ENCODE peak calls at places on chromosomes 16 and 17, in six cellular contexts. G is upper lobe of right lung; F is A673; O is endodermal cell; D is mammary epithelial cell; E is CD8-positive, alpha-beta T cell. L is an unnamed sample. For H3K9me3 and H3K36me3, the result is how much of the 10 kb centered on the place peaks cover.

GRCh38 chr17:79078476-79079190 is 4.0 kb downstream of the ENGASE start:
- DNase-seq in G (peak), E (no peak), O (peak), D (no peak), F (no peak), L (peak)

GRCh38 chr16:16982614-16983013 is 488.1 kb downstream of the XYLT1 start:
- DNase-seq in E (no peak), D (no peak), F (no peak), G (no peak), O (no peak), L (no peak)

GRCh38 chr16:11409398-11409797 is 64.1 kb downstream of the RMI2 start:
- DNase-seq in E (no peak), G (no peak), O (no peak), F (peak), D (no peak), L (no peak)

GRCh38 chr17:17739388-17740066 is 58.3 kb downstream of the RAI1 start:
- DNase-seq in F (peak), E (no peak), G (no peak), O (no peak), D (peak), L (no peak)

GRCh38 chr16:14289692-14290340 is 218.7 kb downstream of the MRTFB start:
- DNase-seq in F (peak), O (peak), E (no peak), G (no peak), D (no peak), L (no peak)

GRCh38 chr16:49436181-49436580 is 62.6 kb downstream of the C16orf78 start:
- DNase-seq in E (no peak), F (no peak), G (no peak), D (no peak), O (no peak), L (no peak)

GRCh38 chr17:18102640-18103039 is 5.9 kb upstream of the MYO15A start:
- DNase-seq in D (no peak), O (no peak), G (no peak), F (no peak), E (no peak), L (no peak)

GRCh38 chr17:82937411-82938371 is 97.9 kb upstream of the ZNF750 start:
- DNase-seq in F (no peak), O (no peak), G (peak), D (no peak), E (no peak), L (peak)

GRCh38 chr16:48335961-48336360 is 49.3 kb downstream of the SIAH1 start:
- DNase-seq in F (no peak), O (no peak), D (no peak), E (no peak), G (no peak), L (no peak)

GRCh38 chr17:63966646-63967265 is 6.0 kb downstream of the SCN4A start:
- DNase-seq in F (no peak), E (no peak), G (no peak), D (no peak), O (no peak), L (no peak)

DNA sequence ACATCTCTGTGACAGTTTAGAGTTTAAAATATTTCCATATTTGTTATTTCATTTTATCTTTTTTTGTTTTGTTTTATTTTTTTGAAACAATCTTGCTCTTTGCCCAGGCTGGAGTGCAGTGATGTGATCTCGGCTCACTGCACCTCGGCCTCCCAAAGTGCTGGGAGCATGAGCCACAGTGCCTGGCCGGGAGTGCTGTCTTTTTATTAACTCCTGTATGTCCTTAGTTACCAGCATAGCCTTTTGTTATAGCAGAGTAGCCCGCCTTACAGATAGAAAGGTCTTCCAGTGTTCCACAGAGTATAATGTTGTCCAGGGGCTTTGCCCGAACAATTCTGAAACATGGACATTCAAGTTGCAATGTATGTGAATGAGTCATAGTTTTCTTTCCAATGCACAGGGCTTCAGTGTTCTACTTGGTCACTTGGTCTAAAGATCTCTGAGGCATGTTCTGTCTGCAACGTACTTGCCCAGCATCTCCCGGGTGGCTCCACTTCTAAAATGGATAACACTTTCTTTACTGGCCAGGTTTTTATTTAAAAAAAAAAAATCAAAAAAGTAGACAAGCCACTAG is 125.6 kb downstream of the KCNJ18 start:
- DNase-seq in G (no peak), O (no peak), F (no peak), E (no peak), D (no peak), L (no peak)
- H3K9me3 ChIP-seq in G (under half), O (half or more), F (half or more), E (under half), D (under half), L (under half)

DNA sequence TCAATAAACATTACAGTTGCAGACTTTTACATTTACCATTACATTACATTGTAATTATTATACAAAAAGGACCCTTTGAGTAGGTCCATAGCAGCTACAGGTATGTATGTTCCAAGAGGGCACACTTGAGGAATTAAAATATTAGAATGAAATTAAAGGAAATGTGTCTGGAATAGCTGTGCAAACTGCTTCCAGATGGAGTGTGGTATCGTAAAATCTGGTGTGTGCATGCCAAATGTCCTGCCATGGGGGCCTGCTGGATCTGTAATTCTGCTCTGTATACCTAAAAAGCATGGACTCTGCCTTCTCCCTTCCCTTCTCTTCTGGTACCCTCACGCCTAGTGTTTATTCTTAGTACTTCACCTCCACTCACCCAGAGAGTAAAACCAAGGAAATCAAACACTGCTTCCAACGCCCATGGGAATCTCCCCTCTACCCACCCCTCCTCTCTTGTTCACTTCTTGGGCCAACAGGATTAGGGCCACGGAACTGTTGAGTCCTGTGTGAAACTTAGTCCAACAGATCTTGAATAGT is 38.7 kb downstream of the STH start:
- DNase-seq in G (no peak), D (no peak), O (no peak), E (no peak), F (no peak), L (no peak)
- H3K36me3 ChIP-seq in G (half or more), D (under half), O (half or more), E (half or more), F (half or more), L (under half)

GRCh38 chr17:21297597-21297996 is 13.1 kb downstream of the MAP2K3 start:
- DNase-seq in D (no peak), F (no peak), E (no peak), O (no peak), G (peak), L (no peak)
- H3K9me3 ChIP-seq in D (under half), F (under half), E (under half), O (under half), G (under half), L (under half)

DNA sequence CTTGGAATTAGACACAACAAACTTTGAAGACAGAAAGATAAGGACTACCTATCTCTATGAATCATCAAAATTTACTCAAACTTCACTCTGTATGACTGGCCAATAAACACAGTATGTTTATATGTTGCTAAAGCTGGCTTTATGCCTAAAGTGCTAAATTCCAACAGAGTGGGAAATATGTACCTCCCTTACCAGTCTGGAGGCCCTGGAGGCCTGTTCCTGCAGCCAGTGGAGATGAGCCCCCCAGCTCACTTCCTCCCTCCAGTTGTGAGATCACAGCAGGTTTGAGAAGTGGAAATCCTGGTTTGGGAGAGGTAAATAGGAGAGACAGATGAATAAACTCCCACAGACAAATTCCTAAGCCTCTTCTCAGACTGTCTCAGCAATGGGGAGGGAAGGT is 9.0 kb downstream of the ZNF23 start:
- DNase-seq in F (no peak), O (no peak), E (no peak), G (no peak), D (no peak), L (no peak)
- H3K36me3 ChIP-seq in F (under half), O (half or more), E (under half), G (half or more), D (under half), L (under half)

GRCh38 chr16:3413730-3414379 is 12.8 kb downstream of the ZNF174 start:
- DNase-seq in D (no peak), E (no peak), G (no peak), O (peak), F (no peak), L (no peak)
- H3K9me3 ChIP-seq in D (under half), E (under half), G (half or more), O (under half), F (half or more), L (under half)

GRCh38 chr16:30082545-30083090 is 6.8 kb downstream of the PPP4C start:
- DNase-seq in O (no peak), F (no peak), E (no peak), D (no peak), G (no peak), L (no peak)
- H3K36me3 ChIP-seq in O (half or more), F (half or more), E (under half), D (under half), G (half or more), L (under half)